ENCODE peak calls at places on chromosome 5, in eight cellular contexts. S, C, W, I, B, H, D and Y are unnamed samples.

GRCh38 chr5:115586525-115587146 is 15.6 kb downstream of the TICAM2 start:
- DNase-seq in H (peak; percentile 60), S (no peak), I (no peak), D (no peak), W (peak; percentile 46), B (no peak), C (peak; percentile 39), Y (no peak)

GRCh38 chr5:134018154-134018985 is 13.6 kb upstream of the VDAC1 start:
- DNase-seq in H (no peak), B (no peak), S (no peak), I (no peak), C (peak; percentile 100), W (no peak), D (no peak), Y (no peak)

GRCh38 chr5:75964008-75964407 is 119.2 kb upstream of the SV2C start:
- DNase-seq in S (no peak), B (no peak), H (no peak), W (no peak), D (no peak), C (no peak), I (no peak), Y (no peak)

GRCh38 chr5:52786937-52787599 is 648 bp upstream of the ITGA1 start:
- DNase-seq in B (no peak), C (peak; percentile 84), S (peak; percentile 23), H (no peak), I (peak; percentile 48), D (no peak), W (no peak), Y (no peak)

GRCh38 chr5:136000937-136001336 is 27.9 kb upstream of the TGFBI start:
- DNase-seq in B (no peak), H (no peak), D (no peak), W (no peak), C (no peak), S (no peak), I (no peak), Y (no peak)

GRCh38 chr5:90096415-90097081 is 313.0 kb downstream of the CETN3 start:
- DNase-seq in S (no peak), W (peak; percentile 41), C (no peak), I (no peak), D (no peak), H (no peak), B (no peak), Y (no peak)

GRCh38 chr5:169384661-169385060 is 83.7 kb upstream of the SLIT3 start:
- DNase-seq in H (no peak), W (no peak), C (no peak), D (no peak), B (no peak), S (no peak), I (no peak), Y (no peak)

GRCh38 chr5:2253063-2253653 is 370.4 kb upstream of the IRX4 start:
- DNase-seq in S (no peak), I (no peak), B (no peak), D (no peak), H (no peak), C (no peak), W (no peak), Y (no peak)

GRCh38 chr5:142881076-142881466 is 110.9 kb downstream of the ARHGAP26 start:
- DNase-seq in C (no peak), W (peak; percentile 65), B (no peak), D (no peak), S (no peak), H (no peak), I (no peak), Y (no peak)

GRCh38 chr5:37771731-37772130 is 68.1 kb downstream of the GDNF start:
- DNase-seq in H (no peak), S (no peak), D (no peak), W (peak; percentile 100), B (no peak), I (no peak), C (no peak), Y (no peak)

GRCh38 chr5:60960591-60960990 is 15.6 kb downstream of the NDUFAF2 start:
- DNase-seq in H (no peak), W (peak; percentile 29), B (no peak), S (no peak), I (no peak), C (no peak), D (no peak), Y (no peak)

GRCh38 chr5:14400085-14400484 is 181.5 kb upstream of the OTULINL start:
- DNase-seq in S (no peak), B (no peak), W (peak; percentile 88), I (no peak), D (no peak), H (no peak), C (no peak), Y (no peak)

GRCh38 chr5:7584749-7585148 is 188.8 kb downstream of the ADCY2 start:
- DNase-seq in W (no peak), S (no peak), D (no peak), C (no peak), I (no peak), B (no peak), H (no peak), Y (no peak)

GRCh38 chr5:146007270-146007669 is 70.9 kb downstream of the SH3RF2 start:
- DNase-seq in W (peak; percentile 11), C (peak; percentile 63), D (no peak), B (no peak), H (no peak), I (no peak), S (no peak), Y (no peak)

GRCh38 chr5:122300374-122300773 is 11.7 kb upstream of the SNCAIP start:
- DNase-seq in I (no peak), B (no peak), D (no peak), S (no peak), C (no peak), H (no peak), W (no peak), Y (no peak)

GRCh38 chr5:45385321-45386058 is 310.7 kb downstream of the HCN1 start:
- DNase-seq in I (no peak), W (no peak), S (no peak), H (no peak), C (no peak), D (no peak), B (no peak), Y (no peak)

GRCh38 chr5:160747963-160748362 is 104.0 kb downstream of the ATP10B start:
- DNase-seq in C (peak; percentile 12), S (no peak), W (no peak), I (no peak), H (no peak), B (no peak), D (no peak), Y (no peak)

GRCh38 chr5:7902201-7902600 is 33.3 kb downstream of the MTRR start:
- DNase-seq in H (no peak), W (peak; percentile 35), C (no peak), B (no peak), I (no peak), S (no peak), D (no peak), Y (no peak)

GRCh38 chr5:36606437-36607113 is at the start of gene SLC1A3:
- DNase-seq in D (no peak), S (peak; percentile 70), W (peak; percentile 79), I (no peak), B (no peak), C (peak; percentile 65), H (peak; percentile 81), Y (no peak)

GRCh38 chr5:141605523-141606277 is 13.1 kb downstream of the DIAPH1 start:
- DNase-seq in D (peak; percentile 74), S (peak; percentile 71), H (no peak), W (peak; percentile 43), B (no peak), C (peak; percentile 68), I (peak; percentile 70), Y (peak; percentile 88)

GRCh38 chr5:121915765-121916164 is 46.0 kb upstream of the SRFBP1 start:
- DNase-seq in S (no peak), W (no peak), C (no peak), B (no peak), D (no peak), H (no peak), I (no peak), Y (no peak)